ENCODE peak calls at places on chromosomes 7 and 10, in ten cellular contexts. One of them, this sample, is unnamed.

GRCh38 chr7:118183254-118183585 is 744 bp upstream of the LSM8 start:
- DNase-seq in AG04449: no peak
- DNase-seq in mucosa of descending colon: no peak
- DNase-seq in fibroblast of the aortic adventitia: no peak
- DNase-seq in A549: no peak
- DNase-seq in tibial artery: no peak
- DNase-seq in fibroblast of lung: no peak
- DNase-seq in H9: no peak
- DNase-seq in cardiac fibroblast: no peak
- DNase-seq in foreskin fibroblast: no peak
- DNase-seq in this sample: no peak

GRCh38 chr10:63866075-63866746 is 345.0 kb downstream of the REEP3 start:
- DNase-seq in foreskin fibroblast: peak; percentile 23
- DNase-seq in A549: peak; percentile 71
- DNase-seq in tibial artery: peak; percentile 25
- DNase-seq in fibroblast of the aortic adventitia: peak; percentile 61
- DNase-seq in fibroblast of lung: peak; percentile 58
- DNase-seq in AG04449: peak; percentile 9
- DNase-seq in mucosa of descending colon: no peak
- DNase-seq in cardiac fibroblast: peak; percentile 70
- DNase-seq in H9: peak; percentile 87
- DNase-seq in this sample: peak; percentile 75

GRCh38 chr7:24665564-24666294 is 91.5 kb downstream of the GSDME start:
- DNase-seq in AG04449: no peak
- DNase-seq in tibial artery: no peak
- DNase-seq in foreskin fibroblast: peak; percentile 23
- DNase-seq in H9: peak; percentile 37
- DNase-seq in cardiac fibroblast: peak; percentile 74
- DNase-seq in fibroblast of the aortic adventitia: peak; percentile 79
- DNase-seq in A549: peak; percentile 32
- DNase-seq in fibroblast of lung: peak; percentile 75
- DNase-seq in mucosa of descending colon: no peak
- DNase-seq in this sample: peak; percentile 18

GRCh38 chr10:58643029-58643428 is 130.4 kb downstream of the BICC1 start:
- DNase-seq in mucosa of descending colon: no peak
- DNase-seq in H9: no peak
- DNase-seq in A549: no peak
- DNase-seq in fibroblast of lung: no peak
- DNase-seq in cardiac fibroblast: peak; percentile 43
- DNase-seq in foreskin fibroblast: no peak
- DNase-seq in tibial artery: no peak
- DNase-seq in fibroblast of the aortic adventitia: no peak
- DNase-seq in AG04449: no peak
- DNase-seq in this sample: no peak

GRCh38 chr10:93403741-93404354 is 78.3 kb downstream of the MYOF start:
- DNase-seq in AG04449: no peak
- DNase-seq in fibroblast of the aortic adventitia: no peak
- DNase-seq in fibroblast of lung: no peak
- DNase-seq in foreskin fibroblast: no peak
- DNase-seq in cardiac fibroblast: no peak
- DNase-seq in H9: no peak
- DNase-seq in tibial artery: no peak
- DNase-seq in A549: no peak
- DNase-seq in mucosa of descending colon: no peak
- DNase-seq in this sample: no peak

GRCh38 chr10:43093423-43094090 is 16.7 kb downstream of the RET start:
- DNase-seq in A549: no peak
- DNase-seq in foreskin fibroblast: no peak
- DNase-seq in fibroblast of the aortic adventitia: no peak
- DNase-seq in cardiac fibroblast: no peak
- DNase-seq in fibroblast of lung: no peak
- DNase-seq in AG04449: no peak
- DNase-seq in mucosa of descending colon: no peak
- DNase-seq in H9: peak; percentile 56
- DNase-seq in tibial artery: no peak
- DNase-seq in this sample: peak; percentile 44

GRCh38 chr10:101238732-101239105 is 9.5 kb upstream of the LBX1 start:
- DNase-seq in fibroblast of lung: no peak
- DNase-seq in cardiac fibroblast: no peak
- DNase-seq in A549: no peak
- DNase-seq in AG04449: no peak
- DNase-seq in foreskin fibroblast: no peak
- DNase-seq in tibial artery: no peak
- DNase-seq in H9: no peak
- DNase-seq in fibroblast of the aortic adventitia: no peak
- DNase-seq in mucosa of descending colon: no peak
- DNase-seq in this sample: peak; percentile 74

GRCh38 chr10:100829933-100830727 is 82.6 kb upstream of the SLF2 start:
- DNase-seq in AG04449: no peak
- DNase-seq in foreskin fibroblast: no peak
- DNase-seq in fibroblast of lung: no peak
- DNase-seq in A549: no peak
- DNase-seq in H9: peak; percentile 53
- DNase-seq in fibroblast of the aortic adventitia: no peak
- DNase-seq in mucosa of descending colon: no peak
- DNase-seq in tibial artery: no peak
- DNase-seq in cardiac fibroblast: no peak
- DNase-seq in this sample: no peak

GRCh38 chr7:37540917-37541316 is 92.3 kb upstream of the ELMO1 start:
- DNase-seq in foreskin fibroblast: no peak
- DNase-seq in cardiac fibroblast: no peak
- DNase-seq in H9: no peak
- DNase-seq in A549: no peak
- DNase-seq in fibroblast of lung: no peak
- DNase-seq in tibial artery: peak; percentile 23
- DNase-seq in AG04449: no peak
- DNase-seq in mucosa of descending colon: no peak
- DNase-seq in fibroblast of the aortic adventitia: no peak
- DNase-seq in this sample: no peak

GRCh38 chr10:129852829-129853228 is 111.2 kb downstream of the EBF3 start:
- DNase-seq in fibroblast of the aortic adventitia: no peak
- DNase-seq in fibroblast of lung: no peak
- DNase-seq in cardiac fibroblast: no peak
- DNase-seq in mucosa of descending colon: no peak
- DNase-seq in A549: no peak
- DNase-seq in tibial artery: no peak
- DNase-seq in AG04449: no peak
- DNase-seq in foreskin fibroblast: no peak
- DNase-seq in H9: no peak
- DNase-seq in this sample: peak; percentile 27

DNA sequence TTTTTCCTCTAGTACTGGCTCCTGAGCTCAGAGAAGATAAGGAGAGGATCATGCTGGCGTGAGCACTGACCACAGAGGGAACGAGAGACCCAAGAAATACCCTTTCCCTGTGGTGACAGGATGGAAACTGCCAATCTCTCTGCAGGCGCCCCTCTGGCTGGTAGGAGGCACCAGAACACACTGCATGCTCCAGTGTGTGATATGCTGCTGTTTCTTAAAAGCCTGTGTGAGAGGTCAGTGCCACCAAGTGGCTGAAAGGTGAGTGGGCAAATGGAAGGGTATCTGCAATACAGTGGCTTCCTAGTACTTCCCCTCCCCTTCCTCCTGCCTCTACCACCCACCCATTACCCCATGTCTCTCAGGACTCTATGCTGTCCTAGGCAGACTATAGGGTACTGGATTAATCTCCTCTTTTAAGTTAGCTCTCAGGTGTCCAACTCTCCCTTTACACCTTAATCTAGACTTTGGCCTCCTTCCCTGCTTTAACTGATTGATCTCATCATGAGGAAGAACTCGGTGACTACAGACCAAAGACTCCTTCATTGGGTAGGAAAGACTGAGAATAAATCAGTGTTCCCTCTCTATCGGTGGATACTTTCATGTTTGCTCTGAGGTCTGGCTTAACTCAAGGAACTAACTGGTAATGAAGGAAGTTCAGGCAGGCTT is 283.6 kb downstream of the ADRA2A start:
- DNase-seq in foreskin fibroblast: no peak
- DNase-seq in AG04449: no peak
- DNase-seq in H9: peak; percentile 87
- DNase-seq in A549: no peak
- DNase-seq in fibroblast of lung: no peak
- DNase-seq in mucosa of descending colon: no peak
- DNase-seq in cardiac fibroblast: peak; percentile 15
- DNase-seq in tibial artery: peak; percentile 21
- DNase-seq in fibroblast of the aortic adventitia: peak; percentile 4
- DNase-seq in this sample: peak; percentile 47
- TF ChIP-seq CTCF in foreskin fibroblast: peak; percentile 24
- TF ChIP-seq CTCF in AG04449: peak; percentile 44
- TF ChIP-seq CTCF in H9: peak; percentile 84
- TF ChIP-seq CTCF in A549: peak; percentile 43
- TF ChIP-seq CTCF in fibroblast of lung: no peak
- TF ChIP-seq CTCF in mucosa of descending colon: no peak
- TF ChIP-seq CTCF in cardiac fibroblast: peak; percentile 13
- TF ChIP-seq CTCF in tibial artery: no peak
- TF ChIP-seq CTCF in fibroblast of the aortic adventitia: peak; percentile 18
- TF ChIP-seq CTCF in this sample: peak; percentile 17

GRCh38 chr7:135361788-135362187 is 128.2 kb downstream of the STRA8 start:
- DNase-seq in AG04449: no peak
- DNase-seq in cardiac fibroblast: no peak
- DNase-seq in fibroblast of lung: no peak
- DNase-seq in A549: no peak
- DNase-seq in H9: no peak
- DNase-seq in mucosa of descending colon: no peak
- DNase-seq in tibial artery: no peak
- DNase-seq in foreskin fibroblast: no peak
- DNase-seq in fibroblast of the aortic adventitia: no peak
- DNase-seq in this sample: no peak
- TF ChIP-seq CTCF in AG04449: no peak
- TF ChIP-seq CTCF in cardiac fibroblast: no peak
- TF ChIP-seq CTCF in fibroblast of lung: no peak
- TF ChIP-seq CTCF in A549: no peak
- TF ChIP-seq CTCF in H9: peak; percentile 39
- TF ChIP-seq CTCF in mucosa of descending colon: no peak
- TF ChIP-seq CTCF in tibial artery: no peak
- TF ChIP-seq CTCF in foreskin fibroblast: no peak
- TF ChIP-seq CTCF in fibroblast of the aortic adventitia: no peak
- TF ChIP-seq CTCF in this sample: no peak

DNA sequence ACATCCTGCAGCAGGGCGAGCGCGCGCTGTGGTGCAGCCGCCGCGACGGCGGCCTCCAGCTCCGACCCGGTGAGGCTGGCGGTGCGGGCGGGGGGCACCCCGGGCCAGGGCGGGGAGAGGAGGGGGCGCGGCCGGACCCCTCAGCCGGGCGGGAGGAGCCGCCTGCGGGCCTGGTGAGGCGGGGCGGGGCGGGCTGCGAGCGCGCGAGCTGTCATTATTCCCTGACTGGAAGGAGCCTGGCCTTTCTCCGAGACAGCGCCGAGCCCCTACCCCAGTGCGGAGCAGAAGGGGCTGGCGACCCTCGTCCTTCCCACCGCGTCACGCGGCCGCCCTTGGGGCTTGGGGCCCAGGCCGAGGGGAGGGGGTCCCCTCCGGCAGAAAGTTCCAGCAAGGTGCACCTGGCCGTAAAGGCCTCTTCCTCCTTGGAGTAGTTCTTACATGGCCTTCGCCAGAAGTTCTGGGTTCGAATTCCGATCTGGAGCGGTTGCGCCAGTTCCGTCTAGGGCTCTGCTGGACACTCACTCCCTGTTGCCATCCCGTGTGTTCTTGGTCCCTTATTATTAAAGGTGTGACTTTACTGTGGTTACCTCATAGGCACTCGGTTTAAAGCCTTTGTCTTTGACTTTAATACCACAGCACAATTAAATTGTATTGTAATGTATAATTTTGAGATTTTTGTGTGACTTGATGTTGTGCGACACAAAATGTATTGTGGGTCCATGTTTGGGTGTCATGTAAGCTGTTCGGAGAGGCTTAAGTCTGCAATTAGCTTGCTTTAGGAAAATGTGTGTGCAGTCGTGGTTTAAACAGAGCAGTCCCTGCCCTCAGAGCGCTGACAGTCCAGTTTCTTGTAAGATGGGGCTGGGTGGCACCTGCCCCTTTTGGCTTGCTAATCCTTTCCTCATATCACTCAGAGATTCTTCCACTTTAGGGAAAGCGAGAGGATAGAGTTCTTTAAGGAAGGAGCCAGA is 726 bp downstream of the INPP5F start:
- DNase-seq in fibroblast of lung: no peak
- DNase-seq in AG04449: no peak
- DNase-seq in mucosa of descending colon: no peak
- DNase-seq in H9: peak; percentile 72
- DNase-seq in A549: no peak
- DNase-seq in fibroblast of the aortic adventitia: no peak
- DNase-seq in tibial artery: no peak
- DNase-seq in cardiac fibroblast: no peak
- DNase-seq in foreskin fibroblast: no peak
- DNase-seq in this sample: peak; percentile 81
- TF ChIP-seq CTCF in fibroblast of lung: no peak
- TF ChIP-seq CTCF in AG04449: no peak
- TF ChIP-seq CTCF in mucosa of descending colon: no peak
- TF ChIP-seq CTCF in H9: no peak
- TF ChIP-seq CTCF in A549: no peak
- TF ChIP-seq CTCF in fibroblast of the aortic adventitia: no peak
- TF ChIP-seq CTCF in tibial artery: no peak
- TF ChIP-seq CTCF in cardiac fibroblast: no peak
- TF ChIP-seq CTCF in foreskin fibroblast: no peak
- TF ChIP-seq CTCF in this sample: peak; percentile 12

GRCh38 chr7:5255832-5256231 is 26.9 kb upstream of the SLC29A4 start:
- DNase-seq in foreskin fibroblast: no peak
- DNase-seq in mucosa of descending colon: no peak
- DNase-seq in tibial artery: no peak
- DNase-seq in A549: no peak
- DNase-seq in cardiac fibroblast: no peak
- DNase-seq in AG04449: no peak
- DNase-seq in fibroblast of the aortic adventitia: no peak
- DNase-seq in H9: no peak
- DNase-seq in fibroblast of lung: no peak
- DNase-seq in this sample: no peak
- TF ChIP-seq CTCF in foreskin fibroblast: no peak
- TF ChIP-seq CTCF in mucosa of descending colon: no peak
- TF ChIP-seq CTCF in tibial artery: no peak
- TF ChIP-seq CTCF in A549: no peak
- TF ChIP-seq CTCF in cardiac fibroblast: no peak
- TF ChIP-seq CTCF in AG04449: no peak
- TF ChIP-seq CTCF in fibroblast of the aortic adventitia: no peak
- TF ChIP-seq CTCF in H9: no peak
- TF ChIP-seq CTCF in fibroblast of lung: no peak
- TF ChIP-seq CTCF in this sample: no peak

DNA sequence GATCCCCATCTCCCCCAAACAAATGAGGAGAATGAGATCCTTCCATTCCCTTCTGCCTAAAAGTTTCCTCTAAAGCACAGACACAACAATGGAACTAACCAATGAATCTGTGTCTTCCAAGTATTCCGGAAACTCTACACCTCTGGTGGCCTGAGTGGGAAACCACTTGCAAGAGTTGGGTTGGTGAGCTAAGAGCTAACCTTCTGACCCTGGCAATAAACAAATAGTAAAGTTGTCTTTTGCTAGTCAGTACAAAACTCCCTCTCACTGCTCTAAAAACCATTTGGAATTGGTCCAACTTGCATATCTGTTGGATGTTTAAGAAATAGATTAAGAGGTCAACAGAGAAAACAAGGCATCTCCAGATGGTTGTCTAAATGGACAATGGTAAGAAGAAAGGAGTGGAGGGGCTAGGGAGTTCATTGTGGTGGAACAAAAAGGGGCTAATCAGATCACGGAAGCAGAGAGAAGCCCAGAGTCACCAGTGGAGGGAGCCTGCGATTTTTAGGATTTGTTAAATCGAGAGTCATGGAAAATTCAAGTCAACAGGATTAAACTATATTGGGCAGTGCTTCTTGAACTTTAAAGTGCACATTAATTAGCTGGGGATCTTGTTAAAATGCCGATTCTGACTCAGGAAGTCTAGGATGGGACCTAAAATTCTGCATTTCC is 192.3 kb downstream of the EVX1 start:
- DNase-seq in fibroblast of the aortic adventitia: no peak
- DNase-seq in mucosa of descending colon: no peak
- DNase-seq in tibial artery: no peak
- DNase-seq in H9: no peak
- DNase-seq in foreskin fibroblast: peak; percentile 77
- DNase-seq in fibroblast of lung: peak; percentile 20
- DNase-seq in A549: no peak
- DNase-seq in AG04449: no peak
- DNase-seq in cardiac fibroblast: no peak
- DNase-seq in this sample: no peak
- TF ChIP-seq CTCF in fibroblast of the aortic adventitia: peak; percentile 23
- TF ChIP-seq CTCF in mucosa of descending colon: no peak
- TF ChIP-seq CTCF in tibial artery: no peak
- TF ChIP-seq CTCF in H9: peak; percentile 49
- TF ChIP-seq CTCF in foreskin fibroblast: peak; percentile 21
- TF ChIP-seq CTCF in fibroblast of lung: no peak
- TF ChIP-seq CTCF in A549: no peak
- TF ChIP-seq CTCF in AG04449: no peak
- TF ChIP-seq CTCF in cardiac fibroblast: no peak
- TF ChIP-seq CTCF in this sample: no peak

This sample was measured in glutamatergic neuron.